ENCODE peak calls at places on chromosomes 4 and X, in ten cellular contexts. W, L, Y, A, N, P, J, F, C and R are unnamed samples.

GRCh38 chrX:140439455-140439854 is 65.4 kb downstream of the SOX3 start:
- DNase-seq in N (no peak), P (no peak), W (no peak), J (peak; percentile 28), A (no peak), L (no peak), Y (peak; percentile 48), C (no peak), F (no peak), R (no peak)

GRCh38 chr4:19945501-19945900 is 306.2 kb upstream of the SLIT2 start:
- DNase-seq in L (no peak), P (no peak), A (no peak), W (no peak), N (no peak), C (no peak), F (no peak), J (no peak), Y (no peak), R (no peak)

GRCh38 chr4:186762361-186762760 is 38.7 kb upstream of the FAT1 start:
- DNase-seq in Y (no peak), C (no peak), J (no peak), F (no peak), L (no peak), A (no peak), W (no peak), N (no peak), P (no peak), R (no peak)

GRCh38 chr4:150078996-150079581 is 844 bp downstream of the DCLK2 start:
- DNase-seq in F (peak; percentile 5), J (peak; percentile 49), L (no peak), C (peak; percentile 56), P (peak; percentile 67), A (peak; percentile 44), Y (no peak), W (peak; percentile 23), N (peak; percentile 66), R (peak; percentile 38)

GRCh38 chr4:118682928-118683327 is 2.3 kb upstream of the METTL14 start:
- DNase-seq in W (no peak), N (no peak), A (peak; percentile 47), L (no peak), C (peak; percentile 50), J (peak; percentile 14), Y (no peak), F (peak; percentile 5), P (no peak), R (peak; percentile 54)

GRCh38 chr4:85637778-85638177 is 162.8 kb downstream of the ARHGAP24 start:
- DNase-seq in J (no peak), P (no peak), A (no peak), Y (no peak), C (peak; percentile 9), F (no peak), W (no peak), N (no peak), L (no peak), R (no peak)

GRCh38 chr4:140267576-140267975 is 105.9 kb upstream of the SCOC start:
- DNase-seq in N (no peak), Y (no peak), P (no peak), J (no peak), F (no peak), A (no peak), C (no peak), W (no peak), L (no peak), R (no peak)

GRCh38 chrX:40081679-40082068 is 16.1 kb downstream of the BCOR start:
- DNase-seq in Y (no peak), N (no peak), L (no peak), W (no peak), J (no peak), A (no peak), P (no peak), C (no peak), F (no peak), R (no peak)

GRCh38 chr4:72951147-72951546 is 118.4 kb downstream of the COX18 start:
- DNase-seq in A (no peak), J (no peak), F (no peak), P (no peak), N (no peak), W (no peak), Y (no peak), L (no peak), C (no peak), R (no peak)

GRCh38 chr4:164012396-164013027 is 518.0 kb downstream of the TMA16 start:
- DNase-seq in L (no peak), N (peak; percentile 3), F (peak; percentile 16), Y (peak; percentile 48), C (no peak), J (peak; percentile 71), W (no peak), P (no peak), A (peak; percentile 34), R (no peak)

GRCh38 chr4:39658756-39659155 is 20.1 kb upstream of the SMIM14 start:
- DNase-seq in N (no peak), A (peak; percentile 38), F (no peak), J (no peak), P (no peak), C (no peak), Y (no peak), L (no peak), W (no peak), R (peak; percentile 37)
- TF ChIP-seq CTCF in N (no peak), A (peak; percentile 64), F (peak; percentile 25), J (peak; percentile 51), P (peak; percentile 58), C (peak; percentile 58), Y (no peak), L (no peak), W (no peak), R (peak; percentile 42)

GRCh38 chrX:72020204-72020603 is 109.6 kb downstream of the NHSL2 start:
- DNase-seq in Y (no peak), W (no peak), N (no peak), J (no peak), C (no peak), L (no peak), F (no peak), A (peak; percentile 26), P (peak; percentile 53), R (no peak)

GRCh38 chrX:72019487-72019886 is 108.8 kb downstream of the NHSL2 start:
- DNase-seq in N (no peak), W (no peak), P (no peak), C (no peak), F (no peak), A (no peak), L (no peak), Y (no peak), J (no peak), R (no peak)

GRCh38 chrX:72016881-72017783 is 106.5 kb downstream of the NHSL2 start:
- DNase-seq in C (no peak), L (no peak), A (no peak), F (no peak), N (no peak), P (no peak), Y (no peak), J (no peak), W (no peak), R (no peak)

GRCh38 chrX:72020788-72021187 is 110.1 kb downstream of the NHSL2 start:
- DNase-seq in F (no peak), W (no peak), Y (no peak), A (no peak), C (no peak), L (no peak), P (no peak), J (no peak), N (peak; percentile 45), R (no peak)

GRCh38 chrX:72018277-72019112 is 107.8 kb downstream of the NHSL2 start:
- DNase-seq in P (peak; percentile 93), A (peak; percentile 86), C (peak; percentile 88), Y (peak; percentile 85), N (peak; percentile 84), F (peak; percentile 77), W (peak; percentile 87), J (peak; percentile 82), L (no peak), R (peak; percentile 86)
- TF ChIP-seq CTCF in P (peak; percentile 28), A (peak; percentile 11), C (peak; percentile 31), Y (peak; percentile 75), N (peak; percentile 54), F (peak; percentile 15), W (peak; percentile 75), J (peak; percentile 40), L (peak; percentile 44), R (peak; percentile 9)

GRCh38 chrX:131634900-131635299 is 91.0 kb downstream of the OR13H1 start:
- DNase-seq in P (no peak), C (no peak), W (no peak), F (no peak), A (no peak), J (no peak), L (no peak), Y (no peak), N (no peak), R (no peak)

GRCh38 chrX:131633285-131633917 is 89.5 kb downstream of the OR13H1 start:
- DNase-seq in N (peak; percentile 20), A (peak; percentile 60), F (peak; percentile 34), P (peak; percentile 65), J (peak; percentile 86), L (no peak), Y (peak; percentile 58), W (no peak), C (peak; percentile 43), R (peak; percentile 55)
- TF ChIP-seq CTCF in N (peak; percentile 57), A (peak; percentile 90), F (peak; percentile 91), P (peak; percentile 76), J (peak; percentile 69), L (peak; percentile 59), Y (peak; percentile 68), W (peak; percentile 81), C (peak; percentile 78), R (peak; percentile 68)

DNA sequence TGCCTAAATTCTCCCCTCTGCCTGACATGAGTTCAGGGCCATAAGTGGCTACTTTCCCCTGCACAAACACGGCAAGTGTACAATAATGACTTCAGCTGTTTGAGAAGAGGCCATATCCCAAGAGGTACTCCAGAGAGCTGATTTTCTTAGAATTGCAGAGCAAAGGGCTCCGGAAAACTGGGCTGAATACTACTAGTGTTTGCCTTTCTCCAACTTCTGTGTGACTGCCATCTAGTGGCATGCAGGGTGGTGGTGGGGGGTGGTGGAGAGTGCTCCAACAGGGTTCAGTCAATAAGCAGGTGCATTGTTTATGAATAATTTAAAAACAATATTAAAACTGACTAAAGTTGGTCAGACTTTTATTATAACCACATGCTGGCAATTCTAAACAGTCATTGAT is 130.0 kb downstream of the CHRDL1 start:
- DNase-seq in Y (peak; percentile 28), N (no peak), C (peak; percentile 31), F (peak; percentile 9), W (peak; percentile 18), A (peak; percentile 45), L (no peak), P (no peak), J (peak; percentile 68), R (peak; percentile 16)
- TF ChIP-seq CTCF in Y (peak; percentile 13), N (peak; percentile 29), C (peak; percentile 71), F (peak; percentile 66), W (peak; percentile 46), A (peak; percentile 69), L (peak; percentile 49), P (peak; percentile 4), J (peak; percentile 50), R (peak; percentile 42)

DNA sequence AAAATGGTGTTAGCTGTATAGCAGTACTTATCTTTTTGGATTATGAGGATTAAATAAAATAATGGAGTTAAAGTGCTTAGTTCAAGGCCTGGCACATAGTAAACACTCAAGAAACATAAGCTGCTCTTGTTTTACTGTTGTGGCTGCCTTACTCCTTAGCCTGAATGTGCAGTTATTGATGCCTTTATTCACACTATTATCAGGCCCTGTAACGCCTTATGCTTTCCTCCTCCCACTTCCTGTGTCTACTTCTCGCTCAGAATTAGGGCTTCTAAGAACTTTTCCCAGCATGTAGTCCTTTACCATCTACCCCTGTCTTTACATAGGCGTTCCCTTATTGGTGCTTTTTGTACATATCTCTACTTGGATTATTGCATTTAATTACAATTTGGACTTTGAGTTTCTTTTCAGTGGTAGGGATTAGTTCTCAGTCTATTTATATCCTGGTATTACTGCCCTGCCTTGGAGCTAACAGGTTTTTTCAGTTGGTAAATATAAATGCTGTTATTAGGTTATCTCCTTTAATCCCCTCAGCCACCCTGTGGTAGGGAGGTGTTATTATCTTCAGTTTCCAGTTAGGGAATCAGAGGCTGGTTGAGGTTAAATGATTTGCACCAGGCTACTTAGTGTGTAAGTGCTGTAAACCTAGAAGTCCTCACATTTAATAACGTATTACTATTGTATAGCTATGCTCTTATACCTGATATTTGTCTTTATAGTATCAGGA is 83.9 kb downstream of the RBPJ start:
- DNase-seq in C (no peak), F (no peak), Y (no peak), W (no peak), J (no peak), N (no peak), P (no peak), L (no peak), A (no peak), R (no peak)
- TF ChIP-seq CTCF in C (no peak), F (no peak), Y (no peak), W (peak; percentile 25), J (no peak), N (no peak), P (no peak), L (no peak), A (peak; percentile 16), R (no peak)